ENCODE peak calls at places on chromosomes 12 and 14, in five cellular contexts. G is amniotic epithelial cell; D is iPS-NIHi11; Y is activated CD8-positive, alpha-beta T cell treated with anti-CD3 and anti-CD28 coated beads for 36 hours; O is cardiac muscle cell. H is an unnamed sample.

GRCh38 chr12:113238309-113238708 is 17.0 kb downstream of the TPCN1 start:
- DNase-seq in G (no peak), D (no peak), Y (no peak), O (no peak), H (no peak)

GRCh38 chr12:54463484-54463883 is 9.9 kb downstream of the GTSF1 start:
- DNase-seq in G (peak), D (no peak), Y (no peak), O (no peak), H (no peak)

GRCh38 chr12:70744133-70744532 is 106.9 kb upstream of the PTPRB start:
- DNase-seq in G (peak), D (no peak), Y (no peak), O (no peak), H (no peak)

GRCh38 chr12:48773686-48774085 is 15.2 kb downstream of the ADCY6 start:
- DNase-seq in G (no peak), D (no peak), Y (no peak), O (no peak), H (no peak)

GRCh38 chr12:32448581-32448980 is 49.2 kb downstream of the FGD4 start:
- DNase-seq in G (peak), D (no peak), Y (no peak), O (no peak), H (no peak)

GRCh38 chr14:103312006-103312635 is 21.9 kb upstream of the EIF5 start:
- DNase-seq in G (no peak), D (no peak), Y (no peak), O (no peak), H (no peak)

GRCh38 chr14:64421166-64421565 is 33.0 kb downstream of the MTHFD1 start:
- DNase-seq in G (peak), D (no peak), Y (no peak), O (no peak), H (no peak)

GRCh38 chr12:3607821-3608220 is 116.8 kb downstream of the PRMT8 start:
- DNase-seq in G (no peak), D (no peak), Y (no peak), O (no peak), H (no peak)

GRCh38 chr14:102363182-102363952 is 626 bp downstream of the TECPR2 start:
- DNase-seq in G (no peak), D (peak), Y (peak), O (no peak), H (peak)

GRCh38 chr14:37406095-37406494 is 189.0 kb downstream of the FOXA1 start:
- DNase-seq in G (no peak), D (no peak), Y (no peak), O (no peak), H (no peak)

GRCh38 chr12:110613771-110614684 is at the start of gene TCTN1:
- DNase-seq in G (peak), D (peak), Y (peak), O (peak), H (peak)

GRCh38 chr12:121288158-121288848 is 8.2 kb downstream of the CAMKK2 start:
- DNase-seq in G (no peak), D (no peak), Y (no peak), O (no peak), H (no peak)